ENCODE peak calls at places on chromosomes 13 and 19, in seven cellular contexts. One of them, this sample, is unnamed.

GRCh38 chr13:32902898-32903297 is 113.3 kb upstream of the KL start:
- DNase-seq in fibroblast of lung: peak; percentile 81
- DNase-seq in PC-3: no peak
- DNase-seq in neural progenitor cell: peak; percentile 18
- DNase-seq in neuronal stem cell: no peak
- DNase-seq in astrocyte: peak; percentile 74
- DNase-seq in GM23248: peak; percentile 83
- DNase-seq in this sample: no peak

GRCh38 chr13:100608906-100609305 is 20.3 kb upstream of the GGACT start:
- DNase-seq in fibroblast of lung: peak; percentile 55
- DNase-seq in PC-3: no peak
- DNase-seq in neural progenitor cell: no peak
- DNase-seq in neuronal stem cell: no peak
- DNase-seq in astrocyte: peak; percentile 30
- DNase-seq in GM23248: no peak
- DNase-seq in this sample: no peak

GRCh38 chr13:78241278-78241919 is 322.8 kb upstream of the EDNRB start:
- DNase-seq in fibroblast of lung: peak; percentile 12
- DNase-seq in PC-3: peak; percentile 51
- DNase-seq in neural progenitor cell: peak; percentile 78
- DNase-seq in neuronal stem cell: peak; percentile 44
- DNase-seq in astrocyte: peak; percentile 12
- DNase-seq in GM23248: peak; percentile 70
- DNase-seq in this sample: no peak

GRCh38 chr13:74052402-74052928 is 81.7 kb downstream of the KLF12 start:
- DNase-seq in fibroblast of lung: no peak
- DNase-seq in PC-3: no peak
- DNase-seq in neural progenitor cell: no peak
- DNase-seq in neuronal stem cell: no peak
- DNase-seq in astrocyte: no peak
- DNase-seq in GM23248: no peak
- DNase-seq in this sample: no peak

GRCh38 chr13:85313761-85314503 is 485.3 kb downstream of the SLITRK6 start:
- DNase-seq in fibroblast of lung: peak; percentile 77
- DNase-seq in PC-3: peak; percentile 78
- DNase-seq in neural progenitor cell: no peak
- DNase-seq in neuronal stem cell: no peak
- DNase-seq in astrocyte: peak; percentile 67
- DNase-seq in GM23248: no peak
- DNase-seq in this sample: peak; percentile 64

GRCh38 chr13:98521461-98521860 is 55.4 kb downstream of the STK24 start:
- DNase-seq in fibroblast of lung: no peak
- DNase-seq in PC-3: no peak
- DNase-seq in neural progenitor cell: no peak
- DNase-seq in neuronal stem cell: no peak
- DNase-seq in astrocyte: no peak
- DNase-seq in GM23248: no peak
- DNase-seq in this sample: no peak

GRCh38 chr13:31794452-31794851 is 55.1 kb downstream of the RXFP2 start:
- DNase-seq in fibroblast of lung: no peak
- DNase-seq in PC-3: no peak
- DNase-seq in neural progenitor cell: no peak
- DNase-seq in neuronal stem cell: no peak
- DNase-seq in astrocyte: no peak
- DNase-seq in GM23248: no peak
- DNase-seq in this sample: no peak

GRCh38 chr13:69565334-69565733 is 542.3 kb upstream of the ATXN8OS start:
- DNase-seq in fibroblast of lung: peak; percentile 79
- DNase-seq in PC-3: peak; percentile 55
- DNase-seq in neural progenitor cell: peak; percentile 56
- DNase-seq in neuronal stem cell: no peak
- DNase-seq in astrocyte: peak; percentile 67
- DNase-seq in GM23248: peak; percentile 10
- DNase-seq in this sample: peak; percentile 45

GRCh38 chr19:5785423-5785822 is 877 bp upstream of the PRR22 start:
- DNase-seq in fibroblast of lung: no peak
- DNase-seq in PC-3: no peak
- DNase-seq in neural progenitor cell: no peak
- DNase-seq in neuronal stem cell: no peak
- DNase-seq in astrocyte: no peak
- DNase-seq in GM23248: no peak
- DNase-seq in this sample: no peak

GRCh38 chr19:35932291-35932936 is 3.8 kb upstream of the LRFN3 start:
- DNase-seq in fibroblast of lung: no peak
- DNase-seq in PC-3: peak; percentile 16
- DNase-seq in neural progenitor cell: no peak
- DNase-seq in neuronal stem cell: no peak
- DNase-seq in astrocyte: no peak
- DNase-seq in GM23248: no peak
- DNase-seq in this sample: no peak

GRCh38 chr13:35995136-35995535 is 136.0 kb downstream of the DCLK1 start:
- DNase-seq in fibroblast of lung: no peak
- DNase-seq in PC-3: no peak
- DNase-seq in neural progenitor cell: no peak
- DNase-seq in neuronal stem cell: no peak
- DNase-seq in astrocyte: no peak
- DNase-seq in GM23248: peak; percentile 57
- DNase-seq in this sample: peak; percentile 2

GRCh38 chr13:40502236-40502635 is 164.2 kb downstream of the FOXO1 start:
- DNase-seq in fibroblast of lung: peak; percentile 71
- DNase-seq in PC-3: peak; percentile 51
- DNase-seq in neural progenitor cell: no peak
- DNase-seq in neuronal stem cell: no peak
- DNase-seq in astrocyte: peak; percentile 53
- DNase-seq in GM23248: peak; percentile 23
- DNase-seq in this sample: peak; percentile 29

GRCh38 chr19:36488118-36488815 is 1.1 kb downstream of the ZNF566 start:
- DNase-seq in fibroblast of lung: peak; percentile 45
- DNase-seq in PC-3: no peak
- DNase-seq in neural progenitor cell: no peak
- DNase-seq in neuronal stem cell: no peak
- DNase-seq in astrocyte: peak; percentile 42
- DNase-seq in GM23248: peak; percentile 58
- DNase-seq in this sample: no peak

GRCh38 chr19:33683881-33684549 is 62.3 kb downstream of the CHST8 start:
- DNase-seq in fibroblast of lung: peak; percentile 49
- DNase-seq in PC-3: peak; percentile 46
- DNase-seq in neural progenitor cell: peak; percentile 94
- DNase-seq in neuronal stem cell: peak; percentile 75
- DNase-seq in astrocyte: peak; percentile 18
- DNase-seq in GM23248: peak; percentile 74
- DNase-seq in this sample: peak; percentile 55

DNA sequence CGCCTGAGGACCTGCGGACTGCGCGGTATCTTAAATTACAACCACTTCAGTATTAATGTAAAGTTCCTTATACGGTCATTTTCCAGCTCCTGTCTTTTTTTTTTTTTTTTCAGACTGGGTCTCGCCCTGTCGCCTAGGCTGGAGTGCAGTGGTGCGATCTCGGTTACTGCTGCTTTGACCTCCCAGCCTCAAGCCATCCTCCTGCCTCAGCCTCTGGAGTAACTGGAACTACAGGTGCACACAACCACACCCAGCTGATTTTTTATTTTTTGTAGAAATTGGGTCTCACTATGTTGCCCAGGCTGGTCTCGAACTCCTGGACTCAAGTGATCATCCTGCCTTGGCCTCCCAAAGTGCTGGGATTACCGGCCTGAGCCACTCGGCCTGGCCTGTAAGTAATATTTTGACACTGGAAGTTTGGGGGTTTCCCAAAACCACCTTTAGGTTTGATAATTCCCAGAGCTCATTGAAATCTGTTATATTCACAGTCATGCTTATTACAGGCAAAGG is 406 bp upstream of the EID2B start:
- DNase-seq in fibroblast of lung: no peak
- DNase-seq in PC-3: no peak
- DNase-seq in neural progenitor cell: no peak
- DNase-seq in neuronal stem cell: no peak
- DNase-seq in astrocyte: no peak
- DNase-seq in GM23248: no peak
- DNase-seq in this sample: no peak
- H3K9ac ChIP-seq in fibroblast of lung: no peak overlapping the region
- H3K9ac ChIP-seq in PC-3: no peak overlapping the region
- H3K9ac ChIP-seq in neural progenitor cell: no peak overlapping the region
- H3K9ac ChIP-seq in neuronal stem cell: no peak overlapping the region
- H3K9ac ChIP-seq in astrocyte: no peak overlapping the region
- H3K9ac ChIP-seq in GM23248: no peak overlapping the region
- H3K9ac ChIP-seq in this sample: no peak overlapping the region

GRCh38 chr13:109215377-109215776 is 571.0 kb downstream of the IRS2 start:
- DNase-seq in fibroblast of lung: no peak
- DNase-seq in PC-3: no peak
- DNase-seq in neural progenitor cell: no peak
- DNase-seq in neuronal stem cell: no peak
- DNase-seq in astrocyte: no peak
- DNase-seq in GM23248: no peak
- DNase-seq in this sample: no peak

GRCh38 chr13:109211616-109212015 is 574.8 kb downstream of the IRS2 start:
- DNase-seq in fibroblast of lung: peak; percentile 43
- DNase-seq in PC-3: peak; percentile 85
- DNase-seq in neural progenitor cell: peak; percentile 23
- DNase-seq in neuronal stem cell: no peak
- DNase-seq in astrocyte: peak; percentile 25
- DNase-seq in GM23248: peak; percentile 66
- DNase-seq in this sample: peak; percentile 54

GRCh38 chr13:109214393-109214792 is 572.0 kb downstream of the IRS2 start:
- DNase-seq in fibroblast of lung: peak; percentile 15
- DNase-seq in PC-3: no peak
- DNase-seq in neural progenitor cell: no peak
- DNase-seq in neuronal stem cell: no peak
- DNase-seq in astrocyte: no peak
- DNase-seq in GM23248: peak; percentile 59
- DNase-seq in this sample: no peak

GRCh38 chr13:109212630-109213029 is 573.8 kb downstream of the IRS2 start:
- DNase-seq in fibroblast of lung: no peak
- DNase-seq in PC-3: no peak
- DNase-seq in neural progenitor cell: no peak
- DNase-seq in neuronal stem cell: no peak
- DNase-seq in astrocyte: no peak
- DNase-seq in GM23248: no peak
- DNase-seq in this sample: no peak

DNA sequence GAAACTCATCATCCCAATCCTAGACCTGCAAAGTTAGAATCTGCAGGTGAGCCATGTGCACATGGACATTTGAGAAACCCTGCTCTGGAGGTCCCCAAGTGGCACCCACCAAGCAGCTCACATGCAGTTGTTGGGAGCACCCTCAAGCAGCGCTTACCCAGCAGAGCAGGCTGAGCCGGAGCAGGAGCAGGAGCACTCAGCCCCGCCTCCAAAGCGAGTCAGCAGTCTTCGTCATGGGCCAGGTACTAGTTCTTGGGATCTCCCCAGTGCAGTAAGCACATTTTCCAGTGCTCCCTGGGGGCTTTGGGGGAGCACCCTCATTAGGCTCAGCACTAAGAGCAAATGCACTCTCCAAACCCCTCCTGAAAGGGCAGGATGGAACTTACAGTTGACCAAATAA is 572.7 kb downstream of the IRS2 start:
- DNase-seq in fibroblast of lung: no peak
- DNase-seq in PC-3: peak; percentile 14
- DNase-seq in neural progenitor cell: no peak
- DNase-seq in neuronal stem cell: no peak
- DNase-seq in astrocyte: no peak
- DNase-seq in GM23248: no peak
- DNase-seq in this sample: peak; percentile 40
- H3K4me2 ChIP-seq in fibroblast of lung: no peak overlapping the region
- H3K4me2 ChIP-seq in PC-3: no peak overlapping the region
- H3K4me2 ChIP-seq in neural progenitor cell: no peak overlapping the region
- H3K4me2 ChIP-seq in neuronal stem cell: no peak overlapping the region
- H3K4me2 ChIP-seq in astrocyte: no peak overlapping the region
- H3K4me2 ChIP-seq in GM23248: no peak overlapping the region
- H3K4me2 ChIP-seq in this sample: no peak overlapping the region

DNA sequence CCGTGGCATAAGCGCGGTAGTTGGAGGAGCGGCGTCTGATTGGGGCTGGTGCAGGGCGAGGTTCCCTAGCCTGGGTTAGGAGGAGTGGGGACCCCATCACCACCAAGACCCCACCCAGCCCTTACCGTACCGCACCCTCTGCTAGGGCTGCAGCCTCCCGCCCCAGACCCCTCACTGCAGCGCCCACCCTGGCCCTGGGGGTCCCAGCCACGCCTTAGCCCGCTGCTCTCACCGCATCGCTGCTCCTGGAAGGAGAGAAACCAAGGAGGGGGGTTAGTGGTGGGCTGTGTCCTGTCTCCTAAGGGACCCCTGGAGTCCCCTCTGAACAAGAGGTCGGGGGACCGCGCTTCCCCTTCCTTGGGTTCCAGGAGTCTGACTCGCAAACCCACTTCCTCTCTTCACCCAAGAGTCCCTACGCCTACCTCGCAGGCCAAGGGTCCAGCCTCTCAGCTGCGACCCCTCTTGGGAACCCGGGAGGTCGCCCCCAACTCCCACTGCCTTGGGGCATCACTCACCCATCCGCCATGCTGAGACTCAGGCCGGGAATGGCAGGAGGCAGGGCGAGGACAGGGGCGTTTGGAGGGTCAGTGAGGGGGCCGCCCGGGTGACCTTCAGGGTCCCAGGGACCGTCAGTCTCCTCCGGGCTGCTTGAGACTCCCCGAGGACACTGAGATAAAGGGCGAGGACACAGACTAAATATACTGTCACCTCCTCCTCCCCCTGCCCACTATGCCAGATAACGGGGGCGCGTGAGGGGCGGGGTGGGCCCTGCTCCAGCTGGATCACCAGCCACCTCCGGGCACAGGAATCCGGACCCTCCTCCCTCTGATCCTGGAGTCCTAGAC is at the start of gene TNNI3:
- DNase-seq in fibroblast of lung: no peak
- DNase-seq in PC-3: no peak
- DNase-seq in neural progenitor cell: no peak
- DNase-seq in neuronal stem cell: no peak
- DNase-seq in astrocyte: no peak
- DNase-seq in GM23248: no peak
- DNase-seq in this sample: no peak
- H2AFZ ChIP-seq in fibroblast of lung: no peak within 1 kb of the TSS
- H2AFZ ChIP-seq in PC-3: peak within 1 kb of the TSS; percentile 86
- H2AFZ ChIP-seq in neural progenitor cell: peak within 1 kb of the TSS; percentile 86
- H2AFZ ChIP-seq in neuronal stem cell: peak within 1 kb of the TSS; percentile 95
- H2AFZ ChIP-seq in astrocyte: no peak within 1 kb of the TSS
- H2AFZ ChIP-seq in GM23248: no peak within 1 kb of the TSS
- H2AFZ ChIP-seq in this sample: no peak within 1 kb of the TSS

DNA sequence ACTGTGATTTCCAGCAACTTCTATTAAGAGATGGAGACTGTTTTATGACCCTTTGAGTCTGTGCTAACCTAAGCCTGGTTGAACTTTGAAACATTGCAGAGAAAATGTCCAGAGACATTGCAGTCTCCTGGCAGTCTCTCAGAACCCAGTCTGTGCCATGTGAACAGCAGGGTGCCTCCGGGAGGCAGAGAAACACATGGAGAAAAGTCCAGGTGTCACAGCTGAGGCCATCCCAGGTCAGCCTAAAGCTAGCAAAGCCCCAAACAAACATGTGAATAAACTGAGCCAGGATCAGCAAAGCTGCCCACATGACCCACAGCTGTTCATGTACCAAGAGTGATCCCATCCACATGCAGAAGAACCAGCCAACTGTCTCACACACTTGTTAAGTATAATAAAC is 7.8 kb downstream of the CYP4F11 start:
- DNase-seq in fibroblast of lung: no peak
- DNase-seq in PC-3: no peak
- DNase-seq in neural progenitor cell: no peak
- DNase-seq in neuronal stem cell: no peak
- DNase-seq in astrocyte: no peak
- DNase-seq in GM23248: no peak
- DNase-seq in this sample: no peak
- H3K9ac ChIP-seq in fibroblast of lung: no peak overlapping the region
- H3K9ac ChIP-seq in PC-3: no peak overlapping the region
- H3K9ac ChIP-seq in neural progenitor cell: no peak overlapping the region
- H3K9ac ChIP-seq in neuronal stem cell: no peak overlapping the region
- H3K9ac ChIP-seq in astrocyte: no peak overlapping the region
- H3K9ac ChIP-seq in GM23248: no peak overlapping the region
- H3K9ac ChIP-seq in this sample: no peak overlapping the region